ENCODE peak calls at places on chromosomes 13 and 19, in ten cellular contexts. V, O, N, K, T, S, J, Z, F and B are unnamed samples.

GRCh38 chr13:97430296-97430695 is 3.7 kb upstream of the RAP2A start:
- DNase-seq in V (no peak), O (no peak), N (no peak), K (no peak), T (no peak), S (no peak), J (no peak), Z (no peak), F (no peak), B (no peak)

GRCh38 chr13:98592353-98592740 is 15.4 kb upstream of the STK24 start:
- DNase-seq in V (no peak), O (no peak), N (no peak), K (no peak), T (no peak), S (no peak), J (no peak), Z (no peak), F (no peak), B (no peak)

GRCh38 chr13:44974056-44974798 is 15.0 kb downstream of the NUFIP1 start:
- DNase-seq in V (no peak), O (no peak), N (peak; percentile 16), K (peak; percentile 68), T (no peak), S (no peak), J (no peak), Z (no peak), F (no peak), B (no peak)

GRCh38 chr13:28707629-28708427 is 10.9 kb downstream of the SLC46A3 start:
- DNase-seq in V (no peak), O (no peak), N (no peak), K (no peak), T (no peak), S (no peak), J (no peak), Z (peak; percentile 55), F (peak; percentile 47), B (no peak)

GRCh38 chr19:45187421-45188100 is 9.0 kb downstream of the BLOC1S3 start:
- DNase-seq in V (no peak), O (peak; percentile 54), N (no peak), K (no peak), T (no peak), S (peak; percentile 31), J (no peak), Z (peak; percentile 61), F (no peak), B (no peak)

GRCh38 chr13:110813646-110814624 is 100.4 kb downstream of the ING1 start:
- DNase-seq in V (no peak), O (no peak), N (no peak), K (no peak), T (no peak), S (no peak), J (no peak), Z (no peak), F (no peak), B (no peak)

GRCh38 chr13:46179576-46180368 is 2.2 kb downstream of the LCP1 start:
- DNase-seq in V (no peak), O (peak; percentile 83), N (peak; percentile 15), K (peak; percentile 50), T (peak; percentile 66), S (peak; percentile 91), J (no peak), Z (no peak), F (no peak), B (no peak)

GRCh38 chr13:105908581-105908980 is 626.9 kb downstream of the EFNB2 start:
- DNase-seq in V (no peak), O (no peak), N (no peak), K (no peak), T (no peak), S (peak; percentile 84), J (no peak), Z (peak; percentile 91), F (no peak), B (no peak)

GRCh38 chr13:51858433-51859247 is 3.1 kb upstream of the CCDC70 start:
- DNase-seq in V (no peak), O (no peak), N (no peak), K (no peak), T (no peak), S (no peak), J (no peak), Z (no peak), F (peak; percentile 71), B (no peak)

GRCh38 chr13:20869540-20869939 is 33.0 kb downstream of the XPO4 start:
- DNase-seq in V (no peak), O (no peak), N (no peak), K (no peak), T (no peak), S (no peak), J (no peak), Z (no peak), F (no peak), B (no peak)

GRCh38 chr13:43558942-43559341 is 227.8 kb downstream of the ENOX1 start:
- DNase-seq in V (no peak), O (no peak), N (no peak), K (no peak), T (no peak), S (no peak), J (no peak), Z (no peak), F (no peak), B (no peak)

GRCh38 chr19:2507109-2507508 is 31.2 kb downstream of the GADD45B start:
- DNase-seq in V (no peak), O (peak; percentile 57), N (no peak), K (no peak), T (peak; percentile 38), S (peak; percentile 35), J (no peak), Z (no peak), F (peak; percentile 89), B (no peak)

GRCh38 chr19:1027953-1028902 is 1.8 kb downstream of the CNN2 start:
- DNase-seq in V (no peak), O (peak; percentile 83), N (no peak), K (peak; percentile 64), T (peak; percentile 72), S (peak; percentile 74), J (peak; percentile 92), Z (peak; percentile 80), F (peak; percentile 64), B (peak; percentile 55)

GRCh38 chr19:9052894-9053293 is 34.0 kb upstream of the OR1M1 start:
- DNase-seq in V (no peak), O (no peak), N (no peak), K (no peak), T (no peak), S (no peak), J (no peak), Z (no peak), F (no peak), B (no peak)

GRCh38 chr13:106468207-106468606 is 67.3 kb downstream of the EFNB2 start:
- DNase-seq in V (no peak), O (no peak), N (no peak), K (no peak), T (no peak), S (no peak), J (no peak), Z (no peak), F (no peak), B (no peak)

GRCh38 chr19:29062486-29063435 is 150.2 kb downstream of the UQCRFS1 start:
- DNase-seq in V (no peak), O (no peak), N (no peak), K (no peak), T (no peak), S (no peak), J (no peak), Z (no peak), F (no peak), B (no peak)

GRCh38 chr13:104510422-104510821 is 1444.2 kb upstream of the SLC10A2 start:
- DNase-seq in V (no peak), O (no peak), N (no peak), K (no peak), T (no peak), S (no peak), J (no peak), Z (no peak), F (no peak), B (no peak)

GRCh38 chr19:35038623-35039512 is 2.7 kb upstream of the HPN start:
- DNase-seq in V (no peak), O (no peak), N (no peak), K (no peak), T (no peak), S (no peak), J (no peak), Z (no peak), F (no peak), B (no peak)

GRCh38 chr19:15280915-15281683 is 48.9 kb upstream of the EPHX3 start:
- DNase-seq in V (no peak), O (no peak), N (no peak), K (peak; percentile 83), T (no peak), S (no peak), J (peak; percentile 85), Z (no peak), F (peak; percentile 77), B (peak; percentile 85)

GRCh38 chr19:57576661-57577060 is 2.0 kb downstream of the ZNF416 start:
- DNase-seq in V (no peak), O (no peak), N (no peak), K (no peak), T (no peak), S (no peak), J (no peak), Z (no peak), F (no peak), B (no peak)
- H3K9me3 ChIP-seq in V (peaks cover 47% of the 10 kb centered on the region), O (peaks cover 51% of the 10 kb centered on the region), N (peaks cover 49% of the 10 kb centered on the region), K (no peaks in the 10 kb centered on the region), T (peaks cover 54% of the 10 kb centered on the region), S (peaks cover 66% of the 10 kb centered on the region), J (peaks cover 54% of the 10 kb centered on the region), Z (no peaks in the 10 kb centered on the region), F (peaks cover 67% of the 10 kb centered on the region), B (peaks cover 4% of the 10 kb centered on the region)

GRCh38 chr19:10864538-10864899 is 6.8 kb upstream of the CARM1 start:
- DNase-seq in V (no peak), O (peak; percentile 86), N (peak; percentile 45), K (peak; percentile 86), T (peak; percentile 70), S (peak; percentile 88), J (peak; percentile 92), Z (peak; percentile 60), F (peak; percentile 42), B (peak; percentile 88)
- TF ChIP-seq CTCF in V (peak; percentile 92), O (peak; percentile 74), N (peak; percentile 85), K (peak; percentile 83), T (peak; percentile 96), S (peak; percentile 94), J (peak; percentile 72), Z (peak; percentile 95), F (peak; percentile 95), B (peak; percentile 97)

GRCh38 chr19:22814124-22814523 is 18.0 kb upstream of the ZNF723 start:
- DNase-seq in V (no peak), O (no peak), N (no peak), K (no peak), T (no peak), S (no peak), J (no peak), Z (no peak), F (no peak), B (no peak)
- H3K9me3 ChIP-seq in V (peaks cover 6% of the 10 kb centered on the region), O (no peaks in the 10 kb centered on the region), N (no peaks in the 10 kb centered on the region), K (no peaks in the 10 kb centered on the region), T (peaks cover 12% of the 10 kb centered on the region), S (peaks cover 5% of the 10 kb centered on the region), J (no peaks in the 10 kb centered on the region), Z (no peaks in the 10 kb centered on the region), F (no peaks in the 10 kb centered on the region), B (peaks cover 5% of the 10 kb centered on the region)

DNA sequence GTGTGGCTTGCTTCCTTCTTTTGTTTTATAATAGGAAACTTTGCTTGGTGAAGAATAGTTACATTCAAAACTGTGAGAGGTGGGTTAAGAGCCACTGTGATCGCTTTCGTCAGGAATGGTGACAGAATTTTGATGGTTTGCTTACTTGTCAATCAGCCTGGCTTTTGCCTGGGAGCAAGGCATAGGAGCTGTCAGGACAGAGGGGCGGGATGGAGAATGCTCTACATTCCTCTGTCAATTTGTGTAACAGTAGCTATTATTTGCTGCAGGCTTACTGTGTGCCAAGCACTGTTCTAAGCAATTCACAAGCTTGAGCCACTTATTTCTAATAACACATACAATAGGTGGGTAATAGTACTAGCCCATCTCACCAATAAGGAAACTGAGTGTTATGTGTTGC is 28.1 kb upstream of the TNFSF11 start:
- DNase-seq in V (no peak), O (no peak), N (no peak), K (no peak), T (no peak), S (no peak), J (no peak), Z (no peak), F (no peak), B (no peak)
- TF ChIP-seq CTCF in V (no peak), O (no peak), N (no peak), K (no peak), T (no peak), S (no peak), J (no peak), Z (no peak), F (no peak), B (no peak)